ENCODE peak calls at places on chromosomes 13 and 19, in eight cellular contexts. One of them, this sample, is unnamed.

GRCh38 chr19:18507021-18507726 is 14.7 kb downstream of the ELL start:
- DNase-seq in GM12865: no peak
- DNase-seq in nucleus accumbens: peak
- DNase-seq in H54: no peak
- DNase-seq in RPMI7951: peak
- DNase-seq in pancreas: no peak
- DNase-seq in T-helper 17 cell: no peak
- DNase-seq in HTR-8/SVneo: no peak
- DNase-seq in this sample: no peak

GRCh38 chr13:40438022-40438692 is 228.3 kb downstream of the FOXO1 start:
- DNase-seq in pancreas: no peak
- DNase-seq in HTR-8/SVneo: no peak
- DNase-seq in GM12865: no peak
- DNase-seq in nucleus accumbens: no peak
- DNase-seq in H54: no peak
- DNase-seq in RPMI7951: no peak
- DNase-seq in T-helper 17 cell: no peak
- DNase-seq in this sample: no peak

GRCh38 chr19:46931197-46931596 is 70.4 kb downstream of the ARHGAP35 start:
- DNase-seq in pancreas: no peak
- DNase-seq in RPMI7951: no peak
- DNase-seq in T-helper 17 cell: no peak
- DNase-seq in GM12865: no peak
- DNase-seq in H54: no peak
- DNase-seq in HTR-8/SVneo: no peak
- DNase-seq in nucleus accumbens: peak
- DNase-seq in this sample: no peak

GRCh38 chr13:97460004-97460756 is 26.2 kb downstream of the RAP2A start:
- DNase-seq in HTR-8/SVneo: no peak
- DNase-seq in nucleus accumbens: no peak
- DNase-seq in RPMI7951: no peak
- DNase-seq in GM12865: peak
- DNase-seq in pancreas: no peak
- DNase-seq in T-helper 17 cell: no peak
- DNase-seq in H54: no peak
- DNase-seq in this sample: no peak

GRCh38 chr19:17235618-17236413 is 9.8 kb downstream of the OCEL1 start:
- DNase-seq in pancreas: peak
- DNase-seq in H54: no peak
- DNase-seq in RPMI7951: peak
- DNase-seq in nucleus accumbens: peak
- DNase-seq in GM12865: peak
- DNase-seq in HTR-8/SVneo: peak
- DNase-seq in T-helper 17 cell: peak
- DNase-seq in this sample: peak

GRCh38 chr13:27573265-27573664 is 47.1 kb downstream of the LNX2 start:
- DNase-seq in H54: peak
- DNase-seq in nucleus accumbens: no peak
- DNase-seq in GM12865: no peak
- DNase-seq in T-helper 17 cell: no peak
- DNase-seq in RPMI7951: peak
- DNase-seq in pancreas: no peak
- DNase-seq in HTR-8/SVneo: peak
- DNase-seq in this sample: no peak

GRCh38 chr13:21673592-21674270 is 2.9 kb downstream of the FGF9 start:
- DNase-seq in nucleus accumbens: no peak
- DNase-seq in HTR-8/SVneo: no peak
- DNase-seq in GM12865: peak
- DNase-seq in RPMI7951: no peak
- DNase-seq in pancreas: peak
- DNase-seq in T-helper 17 cell: peak
- DNase-seq in H54: peak
- DNase-seq in this sample: peak

GRCh38 chr13:99033814-99034213 is 56.0 kb upstream of the DOCK9 start:
- DNase-seq in RPMI7951: peak
- DNase-seq in H54: no peak
- DNase-seq in T-helper 17 cell: no peak
- DNase-seq in GM12865: no peak
- DNase-seq in pancreas: no peak
- DNase-seq in HTR-8/SVneo: peak
- DNase-seq in nucleus accumbens: no peak
- DNase-seq in this sample: peak

GRCh38 chr13:47903836-47904235 is 97.2 kb downstream of the SUCLA2 start:
- DNase-seq in T-helper 17 cell: no peak
- DNase-seq in HTR-8/SVneo: peak
- DNase-seq in H54: no peak
- DNase-seq in GM12865: no peak
- DNase-seq in nucleus accumbens: no peak
- DNase-seq in pancreas: no peak
- DNase-seq in RPMI7951: peak
- DNase-seq in this sample: no peak

GRCh38 chr13:113639661-113640262 is 18.2 kb downstream of the ATP4B start:
- DNase-seq in H54: no peak
- DNase-seq in nucleus accumbens: no peak
- DNase-seq in RPMI7951: no peak
- DNase-seq in pancreas: no peak
- DNase-seq in GM12865: no peak
- DNase-seq in T-helper 17 cell: no peak
- DNase-seq in HTR-8/SVneo: no peak
- DNase-seq in this sample: no peak